ENCODE peak calls at places on chromosomes 16 and 17, in nine cellular contexts. T is Calu3, O is mesothelial cell of epicardium, R is psoas muscle, A is DND-41, K is neural crest cell, Q is tibial nerve, X is GM10248, V is brain microvascular endothelial cell. N is an unnamed sample.

GRCh38 chr16:89670496-89671431 is 13.1 kb downstream of the SPATA33 start:
- DNase-seq in T (no peak), K (no peak), A (no peak), Q (no peak), X (no peak), R (no peak), V (no peak), O (no peak), N (no peak)

GRCh38 chr17:80432350-80432955 is 17.5 kb downstream of the ENDOV start:
- DNase-seq in A (no peak), O (no peak), R (peak), K (no peak), T (no peak), X (no peak), V (no peak), Q (no peak), N (no peak)

GRCh38 chr16:54627616-54628015 is 303.0 kb upstream of the IRX5 start:
- DNase-seq in A (no peak), K (no peak), R (no peak), Q (no peak), V (no peak), O (no peak), T (no peak), X (no peak), N (no peak)

GRCh38 chr17:18158022-18158600 is 25.5 kb upstream of the ALKBH5 start:
- DNase-seq in T (peak), V (peak), A (no peak), Q (peak), O (peak), R (peak), K (peak), X (peak), N (no peak)

GRCh38 chr17:59892251-59892848 is 393 bp downstream of the TUBD1 start:
- DNase-seq in R (peak), A (no peak), V (no peak), Q (no peak), T (no peak), X (no peak), O (no peak), K (no peak), N (no peak)

GRCh38 chr17:77330602-77331081 is 189.9 kb downstream of the SEC14L1 start:
- DNase-seq in T (no peak), R (no peak), A (no peak), Q (peak), K (no peak), V (no peak), O (no peak), X (no peak), N (peak)

GRCh38 chr17:82287013-82287848 is 13.7 kb upstream of the CSNK1D start:
- DNase-seq in R (no peak), Q (no peak), V (no peak), K (no peak), A (no peak), T (no peak), X (no peak), O (no peak), N (no peak)

GRCh38 chr17:71184716-71185115 is 936.1 kb upstream of the SOX9 start:
- DNase-seq in V (no peak), R (no peak), A (no peak), K (no peak), X (no peak), T (no peak), O (no peak), Q (no peak), N (no peak)

GRCh38 chr17:19022747-19023146 is 18.2 kb upstream of the FAM83G start:
- DNase-seq in V (no peak), T (no peak), Q (no peak), X (no peak), R (peak), A (no peak), O (no peak), K (no peak), N (no peak)

GRCh38 chr17:37671813-37672544 is 28.7 kb upstream of the DDX52 start:
- DNase-seq in K (no peak), V (peak), Q (no peak), O (no peak), A (no peak), R (no peak), X (no peak), T (no peak), N (no peak)

GRCh38 chr17:63279498-63280230 is 166.4 kb downstream of the CYB561 start:
- DNase-seq in A (no peak), V (peak), O (no peak), T (no peak), K (no peak), Q (no peak), X (no peak), R (no peak), N (no peak)

GRCh38 chr17:12985431-12986285 is 32.2 kb downstream of the ELAC2 start:
- DNase-seq in A (no peak), Q (no peak), X (no peak), T (no peak), V (peak), O (no peak), R (no peak), K (no peak), N (no peak)

GRCh38 chr16:50204426-50205108 is 51.5 kb downstream of the TENT4B start:
- DNase-seq in T (no peak), R (no peak), K (no peak), X (no peak), O (no peak), V (no peak), Q (no peak), A (no peak), N (no peak)

GRCh38 chr17:28724500-28725165 is 1.4 kb downstream of the TLCD1 start:
- DNase-seq in V (no peak), A (no peak), Q (no peak), O (no peak), R (no peak), K (no peak), T (no peak), X (no peak), N (no peak)

GRCh38 chr16:88957887-88958577 is 19.0 kb downstream of the CBFA2T3 start:
- DNase-seq in K (no peak), T (no peak), A (no peak), Q (no peak), O (no peak), V (no peak), X (no peak), R (peak), N (no peak)

GRCh38 chr17:2792541-2793169 is 3.6 kb upstream of the RAP1GAP2 start:
- DNase-seq in O (no peak), T (no peak), X (no peak), R (no peak), K (no peak), V (no peak), A (no peak), Q (no peak), N (no peak)
- TF ChIP-seq CTCF in O (no peak), T (no peak), X (no peak), R (no peak), K (no peak), V (no peak), A (no peak), Q (no peak), N (no peak)

GRCh38 chr17:16870253-16871245 is 101.4 kb downstream of the TNFRSF13B start:
- DNase-seq in X (no peak), V (no peak), T (no peak), O (no peak), R (no peak), K (no peak), A (no peak), Q (no peak), N (peak)

GRCh38 chr17:16875662-16876061 is 96.3 kb downstream of the TNFRSF13B start:
- DNase-seq in Q (no peak), A (no peak), X (no peak), O (no peak), V (no peak), K (no peak), R (no peak), T (no peak), N (no peak)

GRCh38 chr17:16872351-16872751 is 99.6 kb downstream of the TNFRSF13B start:
- DNase-seq in O (no peak), V (no peak), T (no peak), K (no peak), A (no peak), Q (no peak), X (no peak), R (no peak), N (peak)

GRCh38 chr17:16873654-16874035 is 98.3 kb downstream of the TNFRSF13B start:
- DNase-seq in O (no peak), A (no peak), X (no peak), K (no peak), R (no peak), Q (no peak), T (no peak), V (no peak), N (peak)

DNA sequence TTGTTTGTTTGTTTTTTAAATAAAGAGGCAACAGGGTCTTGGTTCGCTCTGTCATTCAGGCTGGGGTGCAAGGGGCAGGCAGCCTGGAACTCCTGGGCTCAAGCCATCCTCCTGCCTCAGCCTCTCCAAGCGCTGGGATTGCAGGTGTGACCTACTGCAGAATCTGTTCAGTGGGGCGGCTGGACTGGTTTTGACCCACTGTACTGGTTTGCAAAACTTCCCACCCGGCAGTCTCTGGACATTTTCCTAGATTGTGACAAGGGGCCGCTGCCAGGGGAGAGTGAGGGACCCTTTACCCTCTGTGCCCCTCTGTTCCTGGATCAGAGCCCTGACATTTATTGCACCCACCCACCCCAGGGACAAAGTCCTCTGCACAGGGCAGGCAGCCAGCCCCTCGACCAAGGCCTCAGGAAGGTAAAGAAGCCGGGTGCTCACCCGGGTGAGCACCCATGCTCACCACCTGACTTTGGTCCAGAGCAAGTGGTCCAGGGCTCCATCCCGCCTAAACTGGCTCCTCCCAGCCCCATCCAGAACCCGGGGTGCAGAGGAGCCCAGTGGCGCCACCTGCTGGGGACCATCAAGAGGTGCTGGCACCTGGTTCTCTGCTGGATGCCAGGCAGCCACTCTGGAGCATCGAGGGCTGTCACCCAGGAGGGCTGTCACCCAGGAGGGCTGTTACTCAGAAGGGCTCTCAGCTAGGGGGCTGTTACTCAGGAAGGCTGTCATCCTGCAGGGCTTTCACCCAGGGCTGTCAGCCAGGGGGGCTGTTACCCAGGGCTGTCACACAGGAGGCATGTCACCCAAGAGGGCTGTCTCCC is 98.9 kb downstream of the TNFRSF13B start:
- DNase-seq in A (peak), V (no peak), Q (no peak), K (peak), O (no peak), T (peak), R (no peak), X (peak), N (peak)
- TF ChIP-seq CTCF in A (peak), V (peak), Q (peak), K (peak), O (peak), T (peak), R (peak), X (peak), N (peak)

GRCh38 chr17:45896803-45897693 is 2.7 kb downstream of the MAPT start:
- DNase-seq in O (no peak), A (no peak), R (no peak), X (no peak), T (no peak), Q (no peak), V (no peak), K (no peak), N (no peak)
- TF ChIP-seq CTCF in O (no peak), A (no peak), R (no peak), X (no peak), T (no peak), Q (no peak), V (no peak), K (no peak), N (no peak)

DNA sequence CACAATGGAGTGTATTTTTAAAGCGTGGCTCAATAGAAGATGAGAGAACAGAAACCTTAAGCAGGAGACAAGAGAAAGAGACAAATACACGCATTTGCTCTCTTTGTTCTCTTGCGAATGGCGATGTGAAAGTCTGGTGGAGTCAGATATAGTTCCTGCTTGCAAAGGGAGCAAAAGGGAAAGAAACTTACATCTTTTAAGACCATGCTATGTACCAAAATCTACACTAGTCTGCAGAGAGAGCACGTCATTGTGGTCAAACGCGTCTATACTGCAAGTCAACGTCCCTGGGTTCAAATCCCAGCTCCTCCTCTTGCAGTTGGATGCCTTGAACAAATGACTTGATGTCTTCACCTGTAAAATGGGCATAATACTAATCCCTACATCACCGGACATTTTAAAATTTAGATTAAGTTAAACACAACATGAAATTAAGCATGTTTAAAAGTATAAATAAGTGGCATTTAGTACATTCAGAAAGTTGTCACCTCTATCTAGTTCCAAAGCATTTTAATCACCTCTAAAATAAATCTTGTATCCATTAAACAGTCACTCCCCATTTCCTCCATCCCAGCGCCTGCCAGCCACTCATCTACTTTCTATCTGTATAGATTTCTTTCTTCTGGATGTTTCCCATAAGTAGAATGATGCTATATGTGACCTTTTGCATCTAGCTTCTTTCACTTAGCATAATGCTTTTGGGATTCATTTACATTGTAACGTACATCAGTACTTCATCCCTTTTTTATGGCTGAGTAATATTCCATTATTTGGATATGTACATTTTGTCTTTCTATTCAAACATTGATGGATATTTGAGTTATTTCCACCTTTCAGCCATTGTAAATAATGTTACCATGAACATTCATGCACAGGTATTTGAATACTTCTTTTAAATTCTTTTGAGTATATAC is 406.9 kb downstream of the TMEM114 start:
- DNase-seq in X (no peak), K (no peak), V (no peak), O (no peak), Q (no peak), A (no peak), T (no peak), R (no peak), N (no peak)
- TF ChIP-seq CTCF in X (no peak), K (no peak), V (no peak), O (no peak), Q (no peak), A (no peak), T (no peak), R (no peak), N (no peak)

DNA sequence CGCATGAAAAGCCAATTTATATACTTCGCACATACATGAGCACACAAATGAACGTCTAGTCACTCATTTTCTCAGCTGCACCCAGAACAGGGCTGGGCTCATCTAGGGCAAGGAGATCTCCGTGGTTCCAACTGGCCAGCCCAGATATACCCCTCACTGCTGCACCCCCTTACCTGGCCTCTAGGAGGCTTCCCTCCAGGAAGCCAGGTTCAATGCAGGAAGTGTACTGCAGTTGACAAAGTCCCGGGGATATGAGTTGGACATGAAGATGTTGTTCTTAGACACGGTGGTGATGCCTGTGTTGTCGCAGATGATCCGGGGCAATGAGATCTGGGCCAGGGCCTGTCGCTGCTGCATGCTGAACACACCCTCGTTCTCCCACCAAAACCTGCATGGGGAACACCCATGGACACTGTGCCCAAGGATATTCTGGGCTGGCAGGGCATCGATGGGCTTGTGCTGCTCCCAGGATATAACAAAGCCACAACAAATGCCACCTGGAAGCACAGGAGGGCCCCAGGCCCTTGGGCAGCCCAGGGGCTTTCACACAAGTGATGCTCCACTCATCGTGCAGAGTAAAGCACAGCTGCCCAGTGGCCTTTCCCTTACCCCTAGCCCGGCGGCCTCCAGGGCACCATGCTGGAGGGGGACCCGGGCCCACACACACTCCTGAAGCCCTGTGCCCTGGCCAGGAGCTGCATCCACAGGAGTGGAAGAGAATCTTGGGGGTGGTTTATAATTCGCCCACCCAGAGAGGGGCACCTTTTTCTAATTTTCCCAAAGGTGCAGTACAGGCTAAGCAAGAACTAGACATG is 10.1 kb downstream of the MPO start:
- DNase-seq in X (no peak), Q (no peak), K (no peak), A (no peak), T (no peak), V (no peak), R (no peak), O (no peak), N (peak)
- TF ChIP-seq CTCF in X (no peak), Q (no peak), K (peak), A (peak), T (no peak), V (peak), R (no peak), O (no peak), N (no peak)